ENCODE peak calls at places on chromosome 20, in nine cellular contexts. V, G, W, C, D, F, I, P and K are unnamed samples.

GRCh38 chr20:63310265-63310971 is 17.4 kb downstream of the COL20A1 start:
- DNase-seq in V (no peak), G (no peak), W (no peak), C (no peak), D (peak), F (no peak), I (no peak), P (peak), K (no peak)

GRCh38 chr20:35773154-35773751 is 1.4 kb downstream of the PHF20 start:
- DNase-seq in V (no peak), G (peak), W (no peak), C (no peak), D (peak), F (no peak), I (no peak), P (no peak), K (no peak)

GRCh38 chr20:46770330-46771194 is 61.1 kb downstream of the SLC2A10 start:
- DNase-seq in V (no peak), G (no peak), W (no peak), C (no peak), D (no peak), F (no peak), I (no peak), P (peak), K (no peak)

GRCh38 chr20:47358672-47359532 is 2.4 kb upstream of the ZMYND8 start:
- DNase-seq in V (peak), G (peak), W (peak), C (no peak), D (peak), F (peak), I (no peak), P (peak), K (peak)

GRCh38 chr20:47857994-47858557 is 72.8 kb upstream of the SULF2 start:
- DNase-seq in V (no peak), G (no peak), W (no peak), C (no peak), D (peak), F (no peak), I (no peak), P (no peak), K (peak)

GRCh38 chr20:10674684-10675455 is 1.1 kb upstream of the JAG1 start:
- DNase-seq in V (peak), G (peak), W (no peak), C (no peak), D (peak), F (peak), I (no peak), P (peak), K (peak)

GRCh38 chr20:33781133-33781532 is 30.0 kb upstream of the CHMP4B start:
- DNase-seq in V (no peak), G (no peak), W (no peak), C (no peak), D (no peak), F (no peak), I (no peak), P (no peak), K (no peak)

GRCh38 chr20:26347396-26347795 is 650.7 kb upstream of the ZNF337 start:
- DNase-seq in V (no peak), G (no peak), W (no peak), C (no peak), D (no peak), F (no peak), I (no peak), P (no peak), K (no peak)

GRCh38 chr20:45154183-45154582 is 20.5 kb upstream of the PI3 start:
- DNase-seq in V (no peak), G (no peak), W (no peak), C (no peak), D (no peak), F (no peak), I (no peak), P (no peak), K (no peak)